ENCODE peak calls at places on chromosomes 1 and 21, in five cellular contexts. One of them, this sample, is unnamed.

GRCh38 chr1:160584784-160585183 is 5.5 kb upstream of the CD84 start:
- DNase-seq in fibroblast of the conjunctiva: no peak
- DNase-seq in Calu3: no peak
- DNase-seq in H9: no peak
- DNase-seq in A673: no peak
- DNase-seq in this sample: no peak

GRCh38 chr1:85274969-85275453 is 1.4 kb downstream of the BCL10 start:
- DNase-seq in fibroblast of the conjunctiva: peak
- DNase-seq in Calu3: peak
- DNase-seq in H9: no peak
- DNase-seq in A673: peak
- DNase-seq in this sample: peak

GRCh38 chr1:198970919-198971318 is 332.1 kb downstream of the PTPRC start:
- DNase-seq in fibroblast of the conjunctiva: peak
- DNase-seq in Calu3: no peak
- DNase-seq in H9: no peak
- DNase-seq in A673: peak
- DNase-seq in this sample: no peak

GRCh38 chr1:157115851-157116734 is 16.5 kb upstream of the ETV3L start:
- DNase-seq in fibroblast of the conjunctiva: no peak
- DNase-seq in Calu3: no peak
- DNase-seq in H9: peak
- DNase-seq in A673: no peak
- DNase-seq in this sample: no peak

GRCh38 chr1:29177022-29177705 is 4.5 kb downstream of the SRSF4 start:
- DNase-seq in fibroblast of the conjunctiva: no peak
- DNase-seq in Calu3: no peak
- DNase-seq in H9: peak
- DNase-seq in A673: no peak
- DNase-seq in this sample: no peak

GRCh38 chr21:35475006-35475405 is 425.9 kb upstream of the RUNX1 start:
- DNase-seq in fibroblast of the conjunctiva: no peak
- DNase-seq in Calu3: no peak
- DNase-seq in H9: no peak
- DNase-seq in A673: no peak
- DNase-seq in this sample: no peak

GRCh38 chr1:119275145-119275929 is 93.2 kb upstream of the HAO2 start:
- DNase-seq in fibroblast of the conjunctiva: peak
- DNase-seq in Calu3: peak
- DNase-seq in H9: peak
- DNase-seq in A673: peak
- DNase-seq in this sample: peak

GRCh38 chr1:2042830-2043773 is 7.1 kb upstream of the PRKCZ start:
- DNase-seq in fibroblast of the conjunctiva: no peak
- DNase-seq in Calu3: no peak
- DNase-seq in H9: no peak
- DNase-seq in A673: no peak
- DNase-seq in this sample: no peak

GRCh38 chr1:188668083-188668482 is 1809.6 kb downstream of the BRINP3 start:
- DNase-seq in fibroblast of the conjunctiva: no peak
- DNase-seq in Calu3: no peak
- DNase-seq in H9: peak
- DNase-seq in A673: peak
- DNase-seq in this sample: no peak

GRCh38 chr1:214513394-214513793 is 38.0 kb downstream of the PTPN14 start:
- DNase-seq in fibroblast of the conjunctiva: no peak
- DNase-seq in Calu3: no peak
- DNase-seq in H9: no peak
- DNase-seq in A673: peak
- DNase-seq in this sample: no peak

GRCh38 chr1:212600980-212601379 is 7.6 kb upstream of the ATF3 start:
- DNase-seq in fibroblast of the conjunctiva: no peak
- DNase-seq in Calu3: no peak
- DNase-seq in H9: no peak
- DNase-seq in A673: no peak
- DNase-seq in this sample: peak

GRCh38 chr1:91569411-91570104 is 68.9 kb downstream of the CDC7 start:
- DNase-seq in fibroblast of the conjunctiva: peak
- DNase-seq in Calu3: peak
- DNase-seq in H9: no peak
- DNase-seq in A673: peak
- DNase-seq in this sample: peak

GRCh38 chr21:31052489-31053142 is 14.3 kb upstream of the KRTAP19-8 start:
- DNase-seq in fibroblast of the conjunctiva: no peak
- DNase-seq in Calu3: no peak
- DNase-seq in H9: peak
- DNase-seq in A673: no peak
- DNase-seq in this sample: no peak

GRCh38 chr1:90386899-90387334 is 330.2 kb downstream of the BARHL2 start:
- DNase-seq in fibroblast of the conjunctiva: no peak
- DNase-seq in Calu3: no peak
- DNase-seq in H9: no peak
- DNase-seq in A673: no peak
- DNase-seq in this sample: no peak

GRCh38 chr21:41429305-41429704 is 3.3 kb downstream of the MX1 start:
- DNase-seq in fibroblast of the conjunctiva: no peak
- DNase-seq in Calu3: no peak
- DNase-seq in H9: no peak
- DNase-seq in A673: no peak
- DNase-seq in this sample: no peak

GRCh38 chr1:109815809-109816791 is 52.4 kb upstream of the EPS8L3 start:
- DNase-seq in fibroblast of the conjunctiva: no peak
- DNase-seq in Calu3: no peak
- DNase-seq in H9: peak
- DNase-seq in A673: no peak
- DNase-seq in this sample: no peak

GRCh38 chr1:93111561-93111960 is 32.5 kb downstream of the MTF2 start:
- DNase-seq in fibroblast of the conjunctiva: no peak
- DNase-seq in Calu3: no peak
- DNase-seq in H9: no peak
- DNase-seq in A673: no peak
- DNase-seq in this sample: no peak

GRCh38 chr1:11523261-11523660 is 44.3 kb downstream of the DISP3 start:
- DNase-seq in fibroblast of the conjunctiva: no peak
- DNase-seq in Calu3: no peak
- DNase-seq in H9: no peak
- DNase-seq in A673: no peak
- DNase-seq in this sample: no peak

GRCh38 chr1:77536813-77537212 is 145.6 kb downstream of the ZZZ3 start:
- DNase-seq in fibroblast of the conjunctiva: peak
- DNase-seq in Calu3: no peak
- DNase-seq in H9: no peak
- DNase-seq in A673: peak
- DNase-seq in this sample: peak

GRCh38 chr1:224867715-224868114 is 61.8 kb upstream of the DNAH14 start:
- DNase-seq in fibroblast of the conjunctiva: no peak
- DNase-seq in Calu3: no peak
- DNase-seq in H9: no peak
- DNase-seq in A673: no peak
- DNase-seq in this sample: no peak

GRCh38 chr1:51472349-51472748 is 46.7 kb downstream of the EPS15 start:
- DNase-seq in fibroblast of the conjunctiva: no peak
- DNase-seq in Calu3: no peak
- DNase-seq in H9: no peak
- DNase-seq in A673: no peak
- DNase-seq in this sample: no peak

GRCh38 chr1:37001697-37002096 is 32.6 kb downstream of the GRIK3 start:
- DNase-seq in fibroblast of the conjunctiva: no peak
- DNase-seq in Calu3: no peak
- DNase-seq in H9: peak
- DNase-seq in A673: no peak
- DNase-seq in this sample: no peak

GRCh38 chr1:170967042-170967910 is 31.9 kb downstream of the MROH9 start:
- DNase-seq in fibroblast of the conjunctiva: peak
- DNase-seq in Calu3: peak
- DNase-seq in H9: no peak
- DNase-seq in A673: peak
- DNase-seq in this sample: peak

GRCh38 chr1:202397256-202397655 is 48.8 kb downstream of the PPP1R12B start:
- DNase-seq in fibroblast of the conjunctiva: no peak
- DNase-seq in Calu3: no peak
- DNase-seq in H9: no peak
- DNase-seq in A673: no peak
- DNase-seq in this sample: no peak

GRCh38 chr1:161222175-161223019 is 1.0 kb downstream of the APOA2 start:
- DNase-seq in fibroblast of the conjunctiva: no peak
- DNase-seq in Calu3: no peak
- DNase-seq in H9: no peak
- DNase-seq in A673: no peak
- DNase-seq in this sample: no peak

GRCh38 chr1:241837901-241838300 is 10.1 kb upstream of the EXO1 start:
- DNase-seq in fibroblast of the conjunctiva: peak
- DNase-seq in Calu3: no peak
- DNase-seq in H9: no peak
- DNase-seq in A673: no peak
- DNase-seq in this sample: peak

GRCh38 chr1:58709540-58709939 is 9.7 kb upstream of the MYSM1 start:
- DNase-seq in fibroblast of the conjunctiva: no peak
- DNase-seq in Calu3: no peak
- DNase-seq in H9: no peak
- DNase-seq in A673: no peak
- DNase-seq in this sample: no peak

GRCh38 chr1:10387611-10388386 is 11.1 kb upstream of the PGD start:
- DNase-seq in fibroblast of the conjunctiva: peak
- DNase-seq in Calu3: peak
- DNase-seq in H9: no peak
- DNase-seq in A673: peak
- DNase-seq in this sample: peak

GRCh38 chr1:216705686-216706085 is 17.5 kb downstream of the ESRRG start:
- DNase-seq in fibroblast of the conjunctiva: no peak
- DNase-seq in Calu3: no peak
- DNase-seq in H9: no peak
- DNase-seq in A673: no peak
- DNase-seq in this sample: no peak

GRCh38 chr1:3471356-3472087 is 17.1 kb downstream of the ARHGEF16 start:
- DNase-seq in fibroblast of the conjunctiva: no peak
- DNase-seq in Calu3: no peak
- DNase-seq in H9: peak
- DNase-seq in A673: peak
- DNase-seq in this sample: no peak

GRCh38 chr1:183106746-183107145 is 79.3 kb upstream of the LAMC2 start:
- DNase-seq in fibroblast of the conjunctiva: no peak
- DNase-seq in Calu3: no peak
- DNase-seq in H9: no peak
- DNase-seq in A673: no peak
- DNase-seq in this sample: no peak

GRCh38 chr1:170175032-170175431 is 29.3 kb downstream of the NTMT2 start:
- DNase-seq in fibroblast of the conjunctiva: no peak
- DNase-seq in Calu3: no peak
- DNase-seq in H9: no peak
- DNase-seq in A673: no peak
- DNase-seq in this sample: no peak

GRCh38 chr1:228084325-228084724 is 1.8 kb downstream of the ARF1 start:
- DNase-seq in fibroblast of the conjunctiva: peak
- DNase-seq in Calu3: no peak
- DNase-seq in H9: no peak
- DNase-seq in A673: no peak
- DNase-seq in this sample: no peak

This sample was measured in AG09319.